ENCODE peak calls at places on chromosomes 2 and 18, in seven cellular contexts. S is heart right ventricle, Z is omental fat pad, R is mesendoderm, C is SW 1271, E is mammary epithelial cell, H is NCI-H69. N is an unnamed sample.

GRCh38 chr2:98819350-98819749 is 88.4 kb upstream of the MGAT4A start:
- DNase-seq in C (no peak), H (no peak), E (no peak), Z (no peak), R (no peak), S (no peak), N (no peak)

GRCh38 chr2:159506764-159507406 is 109.5 kb downstream of the BAZ2B start:
- DNase-seq in C (peak; percentile 20), R (no peak), Z (no peak), E (peak; percentile 65), H (no peak), S (no peak), N (no peak)

GRCh38 chr2:9807555-9808305 is 35.5 kb upstream of the TAF1B start:
- DNase-seq in Z (no peak), C (no peak), R (no peak), H (no peak), E (no peak), S (no peak), N (no peak)

GRCh38 chr18:73462092-73462491 is 594.3 kb upstream of the NETO1 start:
- DNase-seq in E (peak; percentile 11), H (peak; percentile 81), R (no peak), S (no peak), Z (no peak), C (no peak), N (no peak)

GRCh38 chr2:84906900-84907714 is 1.7 kb downstream of the TMSB10 start:
- DNase-seq in C (peak; percentile 94), E (peak; percentile 80), H (peak; percentile 59), R (peak; percentile 92), Z (no peak), S (peak; percentile 73), N (peak; percentile 80)

GRCh38 chr2:225122582-225123486 is 80.6 kb upstream of the DOCK10 start:
- DNase-seq in E (no peak), C (no peak), S (no peak), R (peak; percentile 10), H (peak; percentile 61), Z (no peak), N (no peak)

GRCh38 chr2:134178109-134178877 is 75.6 kb upstream of the MGAT5 start:
- DNase-seq in S (no peak), R (peak; percentile 54), Z (no peak), C (no peak), H (no peak), E (peak; percentile 26), N (no peak)

GRCh38 chr2:53559302-53559967 is 208.2 kb upstream of the CHAC2 start:
- DNase-seq in H (peak; percentile 99), E (peak; percentile 82), S (no peak), C (no peak), Z (no peak), R (no peak), N (no peak)

GRCh38 chr2:172198361-172198760 is 95.7 kb upstream of the DLX2 start:
- DNase-seq in C (no peak), E (no peak), Z (no peak), R (no peak), H (no peak), S (no peak), N (no peak)